ENCODE peak calls at places on chromosomes 2 and 18, in ten cellular contexts. R is right atrium auricular region, F is coronary artery, B is AG04449, J is AG04450, G is heart left ventricle, H is fibroblast of lung, S is ovary, I is colonic mucosa, P is fibroblast of the aortic adventitia. T is an unnamed sample.

GRCh38 chr2:147492471-147492870 is 352.4 kb upstream of the ACVR2A start:
- DNase-seq in I (no peak), B (no peak), G (no peak), J (no peak), P (no peak), R (no peak), H (no peak), F (no peak), S (no peak), T (no peak)

GRCh38 chr18:634551-635045 is 22.9 kb upstream of the TYMS start:
- DNase-seq in S (no peak), R (no peak), F (no peak), H (no peak), J (no peak), I (no peak), G (no peak), P (peak), B (no peak), T (no peak)

GRCh38 chr18:58998421-58999203 is 133.9 kb downstream of the ZNF532 start:
- DNase-seq in R (peak), F (no peak), P (peak), G (peak), B (no peak), J (no peak), I (no peak), S (peak), H (peak), T (peak)

GRCh38 chr2:44291281-44292248 is 16.3 kb downstream of the SLC3A1 start:
- DNase-seq in G (peak), R (no peak), S (no peak), H (peak), J (peak), P (peak), F (no peak), I (peak), B (no peak), T (peak)

GRCh38 chr18:44079602-44080001 is 601.1 kb upstream of the SETBP1 start:
- DNase-seq in P (peak), S (no peak), H (peak), G (no peak), F (no peak), B (peak), I (no peak), J (peak), R (no peak), T (peak)

GRCh38 chr2:72165792-72166191 is 18.1 kb upstream of the CYP26B1 start:
- DNase-seq in S (no peak), F (no peak), G (no peak), P (no peak), H (peak), R (no peak), B (no peak), J (no peak), I (no peak), T (peak)

GRCh38 chr2:10079931-10080535 is at the start of gene CYS1:
- DNase-seq in P (no peak), I (no peak), R (no peak), S (peak), B (no peak), J (no peak), F (no peak), G (no peak), H (peak), T (peak)

GRCh38 chr2:6917071-6917760 is at the start of gene RNF144A:
- DNase-seq in P (peak), J (no peak), H (peak), F (no peak), I (peak), B (no peak), S (peak), R (no peak), G (peak), T (peak)

GRCh38 chr2:82790277-82791021 is 1668.6 kb downstream of the SUCLG1 start:
- DNase-seq in P (peak), F (no peak), S (no peak), B (peak), J (peak), H (peak), G (no peak), R (no peak), I (no peak), T (peak)

GRCh38 chr18:63177822-63178525 is 141.6 kb downstream of the BCL2 start:
- DNase-seq in F (no peak), R (no peak), G (no peak), B (no peak), J (no peak), P (no peak), I (peak), S (no peak), H (no peak), T (no peak)

GRCh38 chr2:76307495-76307894 is 596.8 kb upstream of the GCFC2 start:
- DNase-seq in S (no peak), J (no peak), B (no peak), F (no peak), P (no peak), H (no peak), G (no peak), I (no peak), R (no peak), T (no peak)

GRCh38 chr2:143110759-143111428 is 18.3 kb upstream of the ARHGAP15 start:
- DNase-seq in H (peak), G (peak), P (peak), F (no peak), B (peak), S (peak), R (no peak), J (peak), I (peak), T (peak)

GRCh38 chr2:76599732-76600368 is 889.1 kb upstream of the GCFC2 start:
- DNase-seq in H (peak), S (no peak), P (peak), I (peak), G (peak), F (no peak), J (peak), B (no peak), R (no peak), T (peak)

GRCh38 chr2:24613154-24613814 is 122.2 kb downstream of the NCOA1 start:
- DNase-seq in J (peak), R (no peak), I (peak), F (no peak), P (peak), G (no peak), H (peak), S (no peak), B (no peak), T (peak)
- TF ChIP-seq CTCF in J (peak), R (no peak), I (no peak), F (no peak), P (peak), G (peak), H (peak), S (no peak), B (peak), T (peak)

DNA sequence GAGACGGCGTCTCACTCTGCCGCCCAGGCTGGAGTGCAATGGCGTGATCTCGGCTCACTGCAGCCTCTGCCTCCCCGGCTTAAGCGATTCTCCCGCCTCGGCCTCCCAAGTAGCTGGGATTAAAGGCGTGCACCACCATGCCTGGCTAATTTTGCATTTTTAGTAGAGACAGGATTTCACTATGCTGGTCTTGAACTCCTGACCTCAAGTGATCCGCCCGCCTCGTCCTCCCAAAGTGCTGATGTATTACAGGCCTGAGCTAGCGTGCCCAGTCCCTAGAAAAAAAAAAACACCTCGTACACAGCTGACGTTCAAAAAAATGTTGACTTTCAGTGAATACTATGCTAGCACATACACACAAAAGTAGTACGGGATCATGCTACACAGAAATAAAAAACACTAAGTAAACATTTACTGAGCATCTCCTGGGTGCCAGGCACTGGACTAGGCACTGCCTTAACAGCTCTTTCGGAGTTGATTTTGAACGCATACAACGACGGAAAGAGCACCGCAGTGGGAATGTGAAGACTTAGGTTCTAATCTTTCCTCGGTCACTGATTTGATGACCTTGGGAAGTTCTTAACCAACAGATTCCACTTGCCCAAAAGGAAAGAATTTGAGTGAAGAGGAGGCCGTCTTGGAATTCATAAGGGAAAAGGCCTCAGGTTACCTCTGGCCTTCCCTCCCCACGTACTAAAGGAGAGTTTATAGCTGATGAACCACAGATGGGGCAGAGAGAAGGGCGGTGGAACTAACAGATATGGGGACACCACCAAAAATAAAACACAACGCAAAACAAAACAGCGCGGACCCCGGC is 1.1 kb downstream of the DNAJC27 start:
- DNase-seq in J (no peak), I (peak), B (no peak), F (no peak), G (no peak), H (peak), R (no peak), P (peak), S (peak), T (peak)
- H3K4me3 ChIP-seq in J (peak), I (peak), B (peak), F (peak), G (peak), H (peak), R (peak), P (peak), S (peak), T (peak)

DNA sequence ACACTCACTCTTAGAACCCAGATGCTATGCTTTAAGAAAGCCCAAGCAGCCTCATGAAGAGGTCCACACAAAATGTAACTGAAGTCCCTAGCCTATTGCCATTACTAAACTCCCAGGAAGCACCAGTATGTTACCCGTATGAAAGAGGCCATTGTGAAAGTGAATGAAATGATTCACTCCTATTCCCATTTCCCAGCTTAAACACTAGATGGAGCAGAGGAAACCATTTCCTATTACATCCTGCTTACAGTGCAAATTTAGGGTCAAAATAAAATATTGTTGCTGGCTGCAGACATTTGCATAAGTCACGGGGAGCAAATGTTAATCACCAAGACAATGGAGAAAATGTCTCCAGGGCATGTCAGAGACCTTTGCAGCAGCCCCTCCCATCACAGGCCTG is 989.7 kb upstream of the CRIM1 start:
- DNase-seq in R (no peak), B (no peak), H (peak), S (no peak), I (no peak), G (no peak), F (no peak), P (no peak), J (no peak), T (peak)
- TF ChIP-seq CTCF in R (no peak), B (no peak), H (no peak), S (no peak), I (no peak), G (no peak), F (no peak), P (no peak), J (no peak), T (no peak)

GRCh38 chr18:2240311-2240705 is 331.0 kb downstream of the METTL4 start:
- DNase-seq in P (peak), R (no peak), F (no peak), H (peak), I (no peak), B (no peak), G (no peak), S (no peak), J (peak), T (peak)
- H3K4me3 ChIP-seq in P (no peak), R (no peak), F (no peak), H (no peak), I (no peak), B (no peak), G (no peak), S (no peak), J (peak), T (no peak)

GRCh38 chr18:26804474-26804873 is 61.0 kb downstream of the AQP4 start:
- DNase-seq in B (no peak), S (no peak), R (no peak), H (no peak), J (no peak), I (no peak), P (no peak), G (no peak), F (no peak), T (peak)
- TF ChIP-seq CTCF in B (no peak), S (no peak), R (no peak), H (no peak), J (no peak), I (no peak), P (no peak), G (peak), F (no peak), T (no peak)

DNA sequence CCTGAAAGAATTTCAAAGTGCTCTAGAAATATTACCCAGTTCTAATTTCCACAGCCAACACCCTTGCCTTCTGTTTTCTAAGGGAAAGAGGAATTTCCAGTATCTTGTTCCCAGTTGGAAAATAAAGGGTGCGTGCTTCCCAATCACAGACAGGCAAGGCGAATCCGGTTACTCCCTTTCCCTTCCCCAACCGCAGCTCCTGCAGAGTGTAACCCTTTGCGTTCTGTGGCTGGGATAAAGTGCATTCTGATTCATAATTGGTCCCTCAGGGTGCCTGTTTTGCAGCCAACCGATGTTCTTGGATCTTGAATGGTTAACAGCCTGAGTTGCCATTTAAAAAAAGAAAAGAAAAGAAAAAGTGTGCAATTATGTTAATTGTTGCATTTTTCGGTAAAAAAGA is 40.6 kb upstream of the PGAP1 start:
- DNase-seq in H (peak), R (no peak), P (peak), I (peak), S (no peak), F (no peak), J (no peak), G (no peak), B (no peak), T (peak)
- H3K4me3 ChIP-seq in H (peak), R (peak), P (peak), I (no peak), S (peak), F (peak), J (peak), G (peak), B (peak), T (peak)

GRCh38 chr2:28926837-28927236 is 32.4 kb downstream of the WDR43 start:
- DNase-seq in P (no peak), S (no peak), B (no peak), R (no peak), H (no peak), I (no peak), J (no peak), F (no peak), G (no peak), T (no peak)

GRCh38 chr2:28927878-28928277 is 33.4 kb downstream of the WDR43 start:
- DNase-seq in J (no peak), G (no peak), I (no peak), P (peak), F (no peak), R (no peak), H (peak), B (peak), S (no peak), T (peak)

GRCh38 chr2:28929581-28929980 is 35.1 kb downstream of the WDR43 start:
- DNase-seq in R (no peak), F (no peak), H (no peak), B (no peak), P (no peak), G (no peak), S (no peak), I (no peak), J (no peak), T (no peak)

DNA sequence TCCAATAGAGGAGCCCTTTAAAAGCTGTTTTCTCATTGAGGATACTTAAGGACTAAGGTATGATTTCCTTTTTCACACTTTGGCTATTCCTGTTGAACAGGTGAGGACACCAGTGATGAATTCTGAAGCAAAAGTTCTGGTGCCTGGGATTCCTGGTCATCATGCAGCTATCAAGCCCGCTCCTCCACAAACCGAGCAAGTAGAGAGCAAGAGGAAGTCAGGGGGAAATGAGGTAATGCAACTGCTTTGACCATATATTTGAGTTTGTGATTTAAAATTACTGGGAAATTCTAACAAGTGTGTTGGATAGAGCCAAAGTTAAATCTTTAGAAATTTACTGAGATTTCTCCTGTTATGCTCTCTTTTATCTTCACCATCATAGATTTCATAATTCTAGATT is 33.0 kb downstream of the WDR43 start:
- DNase-seq in I (no peak), F (no peak), H (no peak), S (no peak), R (no peak), P (no peak), J (no peak), B (no peak), G (no peak), T (no peak)
- TF ChIP-seq CTCF in I (no peak), F (no peak), H (no peak), S (no peak), R (no peak), P (no peak), J (no peak), B (no peak), G (no peak), T (no peak)

T was measured in choroid plexus epithelial cell.